ENCODE peak calls at places on chromosome 13, in seven cellular contexts. One of them, this sample, is unnamed.

GRCh38 chr13:48069573-48069972 is 25.3 kb downstream of the MED4 start:
- DNase-seq in EH: no peak
- DNase-seq in cardiac fibroblast: no peak
- DNase-seq in AG09319: no peak
- DNase-seq in M059J: no peak
- DNase-seq in iris pigment epithelial cell: no peak
- DNase-seq in GM03348: no peak
- DNase-seq in this sample: no peak

GRCh38 chr13:106183410-106184128 is 351.9 kb downstream of the EFNB2 start:
- DNase-seq in iris pigment epithelial cell: no peak
- DNase-seq in AG09319: no peak
- DNase-seq in EH: no peak
- DNase-seq in GM03348: no peak
- DNase-seq in cardiac fibroblast: no peak
- DNase-seq in M059J: no peak
- DNase-seq in this sample: no peak

GRCh38 chr13:51432576-51432975 is 20.3 kb downstream of the INTS6 start:
- DNase-seq in M059J: no peak
- DNase-seq in iris pigment epithelial cell: no peak
- DNase-seq in AG09319: no peak
- DNase-seq in GM03348: no peak
- DNase-seq in EH: no peak
- DNase-seq in cardiac fibroblast: no peak
- DNase-seq in this sample: no peak

GRCh38 chr13:55263045-55263444 is 1877.7 kb upstream of the PRR20A start:
- DNase-seq in iris pigment epithelial cell: no peak
- DNase-seq in AG09319: no peak
- DNase-seq in M059J: no peak
- DNase-seq in EH: no peak
- DNase-seq in cardiac fibroblast: no peak
- DNase-seq in GM03348: no peak
- DNase-seq in this sample: no peak

GRCh38 chr13:80931766-80932165 is 590.8 kb upstream of the SPRY2 start:
- DNase-seq in cardiac fibroblast: peak
- DNase-seq in M059J: no peak
- DNase-seq in iris pigment epithelial cell: peak
- DNase-seq in EH: no peak
- DNase-seq in AG09319: no peak
- DNase-seq in GM03348: no peak
- DNase-seq in this sample: peak

GRCh38 chr13:95300625-95301134 is 571 bp downstream of the ABCC4 start:
- DNase-seq in GM03348: peak
- DNase-seq in cardiac fibroblast: peak
- DNase-seq in M059J: peak
- DNase-seq in AG09319: no peak
- DNase-seq in EH: peak
- DNase-seq in iris pigment epithelial cell: peak
- DNase-seq in this sample: peak

GRCh38 chr13:79056706-79057105 is 349.3 kb downstream of the RBM26 start:
- DNase-seq in AG09319: no peak
- DNase-seq in cardiac fibroblast: no peak
- DNase-seq in GM03348: no peak
- DNase-seq in EH: no peak
- DNase-seq in M059J: no peak
- DNase-seq in iris pigment epithelial cell: no peak
- DNase-seq in this sample: no peak

GRCh38 chr13:94328336-94329041 is 151.0 kb downstream of the DCT start:
- DNase-seq in AG09319: no peak
- DNase-seq in iris pigment epithelial cell: no peak
- DNase-seq in EH: no peak
- DNase-seq in GM03348: no peak
- DNase-seq in M059J: no peak
- DNase-seq in cardiac fibroblast: no peak
- DNase-seq in this sample: no peak

GRCh38 chr13:112769615-112770014 is 79.8 kb downstream of the ATP11A start:
- DNase-seq in EH: no peak
- DNase-seq in cardiac fibroblast: no peak
- DNase-seq in AG09319: no peak
- DNase-seq in iris pigment epithelial cell: no peak
- DNase-seq in GM03348: no peak
- DNase-seq in M059J: no peak
- DNase-seq in this sample: no peak

GRCh38 chr13:113785051-113786010 is 26.3 kb downstream of the TMEM255B start:
- DNase-seq in AG09319: peak
- DNase-seq in EH: peak
- DNase-seq in iris pigment epithelial cell: peak
- DNase-seq in GM03348: peak
- DNase-seq in M059J: peak
- DNase-seq in cardiac fibroblast: peak
- DNase-seq in this sample: peak

GRCh38 chr13:97234742-97235141 is 12.6 kb downstream of the MBNL2 start:
- DNase-seq in EH: no peak
- DNase-seq in AG09319: no peak
- DNase-seq in GM03348: no peak
- DNase-seq in M059J: no peak
- DNase-seq in iris pigment epithelial cell: no peak
- DNase-seq in cardiac fibroblast: no peak
- DNase-seq in this sample: no peak

GRCh38 chr13:102877285-102877684 is 31.5 kb downstream of the ERCC5 start:
- DNase-seq in cardiac fibroblast: peak
- DNase-seq in EH: peak
- DNase-seq in AG09319: no peak
- DNase-seq in M059J: no peak
- DNase-seq in iris pigment epithelial cell: peak
- DNase-seq in GM03348: no peak
- DNase-seq in this sample: peak

GRCh38 chr13:31441804-31442487 is 242.2 kb downstream of the B3GLCT start:
- DNase-seq in iris pigment epithelial cell: no peak
- DNase-seq in AG09319: no peak
- DNase-seq in cardiac fibroblast: peak
- DNase-seq in GM03348: no peak
- DNase-seq in M059J: no peak
- DNase-seq in EH: no peak
- DNase-seq in this sample: no peak

GRCh38 chr13:64277097-64277496 is 2861.4 kb upstream of the PCDH20 start:
- DNase-seq in M059J: no peak
- DNase-seq in AG09319: no peak
- DNase-seq in EH: no peak
- DNase-seq in iris pigment epithelial cell: no peak
- DNase-seq in cardiac fibroblast: no peak
- DNase-seq in GM03348: no peak
- DNase-seq in this sample: no peak

GRCh38 chr13:110412132-110412912 is 105.2 kb downstream of the COL4A2 start:
- DNase-seq in GM03348: peak
- DNase-seq in EH: peak
- DNase-seq in iris pigment epithelial cell: peak
- DNase-seq in cardiac fibroblast: peak
- DNase-seq in AG09319: peak
- DNase-seq in M059J: peak
- DNase-seq in this sample: peak

GRCh38 chr13:97346561-97347254 is 87.3 kb upstream of the RAP2A start:
- DNase-seq in cardiac fibroblast: no peak
- DNase-seq in GM03348: no peak
- DNase-seq in iris pigment epithelial cell: no peak
- DNase-seq in EH: no peak
- DNase-seq in M059J: no peak
- DNase-seq in AG09319: no peak
- DNase-seq in this sample: no peak

GRCh38 chr13:113919761-113920160 is 54.1 kb downstream of the C13orf46 start:
- DNase-seq in cardiac fibroblast: no peak
- DNase-seq in GM03348: no peak
- DNase-seq in EH: no peak
- DNase-seq in iris pigment epithelial cell: no peak
- DNase-seq in AG09319: no peak
- DNase-seq in M059J: no peak
- DNase-seq in this sample: no peak

GRCh38 chr13:27170221-27170520 is 1.4 kb downstream of the USP12 start:
- DNase-seq in AG09319: no peak
- DNase-seq in EH: peak
- DNase-seq in GM03348: peak
- DNase-seq in M059J: no peak
- DNase-seq in cardiac fibroblast: peak
- DNase-seq in iris pigment epithelial cell: peak
- DNase-seq in this sample: peak

GRCh38 chr13:87675851-87676250 is 4.7 kb downstream of the SLITRK5 start:
- DNase-seq in EH: no peak
- DNase-seq in cardiac fibroblast: no peak
- DNase-seq in GM03348: no peak
- DNase-seq in iris pigment epithelial cell: no peak
- DNase-seq in M059J: no peak
- DNase-seq in AG09319: no peak
- DNase-seq in this sample: no peak

GRCh38 chr13:59086147-59086546 is 1077.6 kb downstream of the DIAPH3 start:
- DNase-seq in M059J: peak
- DNase-seq in AG09319: no peak
- DNase-seq in cardiac fibroblast: peak
- DNase-seq in EH: peak
- DNase-seq in iris pigment epithelial cell: peak
- DNase-seq in GM03348: no peak
- DNase-seq in this sample: peak

GRCh38 chr13:58893396-58893795 is 1261.9 kb downstream of the PCDH17 start:
- DNase-seq in iris pigment epithelial cell: peak
- DNase-seq in EH: no peak
- DNase-seq in AG09319: no peak
- DNase-seq in cardiac fibroblast: no peak
- DNase-seq in GM03348: no peak
- DNase-seq in M059J: peak
- DNase-seq in this sample: peak

GRCh38 chr13:32309812-32310706 is 5.1 kb downstream of the ZAR1L start:
- DNase-seq in M059J: peak
- DNase-seq in EH: peak
- DNase-seq in GM03348: peak
- DNase-seq in iris pigment epithelial cell: peak
- DNase-seq in AG09319: peak
- DNase-seq in cardiac fibroblast: peak
- DNase-seq in this sample: peak

GRCh38 chr13:24493356-24493755 is 19.2 kb downstream of the PARP4 start:
- DNase-seq in AG09319: no peak
- DNase-seq in M059J: no peak
- DNase-seq in iris pigment epithelial cell: peak
- DNase-seq in cardiac fibroblast: no peak
- DNase-seq in GM03348: no peak
- DNase-seq in EH: no peak
- DNase-seq in this sample: no peak

GRCh38 chr13:113620036-113620435 is 35.5 kb downstream of the TFDP1 start:
- DNase-seq in iris pigment epithelial cell: no peak
- DNase-seq in EH: no peak
- DNase-seq in cardiac fibroblast: no peak
- DNase-seq in M059J: no peak
- DNase-seq in GM03348: no peak
- DNase-seq in AG09319: no peak
- DNase-seq in this sample: no peak

GRCh38 chr13:20411638-20412342 is 113.9 kb downstream of the CRYL1 start:
- DNase-seq in iris pigment epithelial cell: no peak
- DNase-seq in AG09319: no peak
- DNase-seq in M059J: no peak
- DNase-seq in cardiac fibroblast: no peak
- DNase-seq in EH: no peak
- DNase-seq in GM03348: no peak
- DNase-seq in this sample: no peak

GRCh38 chr13:66693656-66694055 is 536.5 kb downstream of the PCDH9 start:
- DNase-seq in iris pigment epithelial cell: peak
- DNase-seq in cardiac fibroblast: peak
- DNase-seq in AG09319: no peak
- DNase-seq in M059J: no peak
- DNase-seq in EH: no peak
- DNase-seq in GM03348: no peak
- DNase-seq in this sample: peak

This sample was measured in fibroblast of lung.